ENCODE peak calls at places on chromosomes 12 and 14, in seven cellular contexts. M, W, S, X, V, R and B are unnamed samples.

GRCh38 chr12:65293735-65294134 is 15.3 kb downstream of the MSRB3 start:
- DNase-seq in V (no peak), W (no peak), R (no peak), X (no peak), S (no peak), M (no peak), B (no peak)

GRCh38 chr14:60183724-60184596 is 18.8 kb upstream of the DHRS7 start:
- DNase-seq in W (no peak), X (no peak), S (no peak), M (no peak), V (peak; percentile 61), R (peak; percentile 74), B (peak; percentile 81)

GRCh38 chr12:5063149-5063548 is 19.5 kb downstream of the KCNA5 start:
- DNase-seq in S (no peak), R (no peak), X (no peak), V (no peak), M (no peak), W (no peak), B (no peak)

GRCh38 chr14:95207475-95208253 is 50.3 kb upstream of the DICER1 start:
- DNase-seq in M (no peak), S (peak; percentile 18), X (no peak), V (no peak), R (no peak), W (no peak), B (no peak)

GRCh38 chr14:24081739-24082204 is 10.4 kb downstream of the CPNE6 start:
- DNase-seq in M (no peak), W (no peak), X (no peak), R (no peak), V (no peak), S (no peak), B (no peak)

GRCh38 chr12:7797698-7798398 is 8.6 kb downstream of the NANOG start:
- DNase-seq in V (no peak), R (no peak), W (no peak), X (no peak), S (no peak), M (no peak), B (peak; percentile 12)

GRCh38 chr12:76470028-76470939 is 89.3 kb downstream of the OSBPL8 start:
- DNase-seq in V (no peak), X (no peak), S (no peak), R (peak; percentile 68), M (no peak), W (no peak), B (peak; percentile 70)

GRCh38 chr12:108214486-108214885 is 85.4 kb downstream of the WSCD2 start:
- DNase-seq in V (no peak), X (peak; percentile 61), R (peak; percentile 9), M (no peak), S (no peak), W (peak; percentile 24), B (peak; percentile 40)

GRCh38 chr12:131348226-131349010 is 362.5 kb upstream of the SFSWAP start:
- DNase-seq in M (no peak), X (no peak), S (no peak), R (no peak), W (no peak), V (no peak), B (no peak)

GRCh38 chr14:105883066-105884005 is 357.0 kb downstream of the TMEM121 start:
- DNase-seq in M (peak; percentile 49), S (peak; percentile 37), W (peak; percentile 9), R (no peak), X (peak; percentile 39), V (no peak), B (no peak)

GRCh38 chr14:31294736-31295398 is 87.3 kb upstream of the HECTD1 start:
- DNase-seq in S (no peak), W (no peak), M (no peak), V (no peak), X (no peak), R (peak; percentile 72), B (no peak)

GRCh38 chr12:49910331-49911212 is 6.9 kb upstream of the FAIM2 start:
- DNase-seq in S (no peak), W (no peak), R (no peak), X (peak; percentile 34), V (no peak), M (peak; percentile 34), B (no peak)

GRCh38 chr14:99754141-99755067 is 38.8 kb upstream of the EML1 start:
- DNase-seq in M (no peak), X (peak; percentile 51), S (peak; percentile 74), V (no peak), R (peak; percentile 64), W (peak; percentile 9), B (no peak)

GRCh38 chr12:57341275-57341990 is 89.4 kb downstream of the R3HDM2 start:
- DNase-seq in W (no peak), M (no peak), V (no peak), X (no peak), S (no peak), R (no peak), B (peak; percentile 17)

GRCh38 chr12:132771126-132771838 is 9.7 kb upstream of the ANKLE2 start:
- DNase-seq in M (no peak), V (no peak), W (no peak), R (no peak), S (no peak), X (no peak), B (no peak)

GRCh38 chr12:82357340-82357739 is 847 bp downstream of the CCDC59 start:
- DNase-seq in R (no peak), X (no peak), W (no peak), M (no peak), V (no peak), S (no peak), B (no peak)

GRCh38 chr12:113870890-113871289 is 95.2 kb downstream of the RBM19 start:
- DNase-seq in M (no peak), X (no peak), W (no peak), R (no peak), S (no peak), V (no peak), B (no peak)

DNA sequence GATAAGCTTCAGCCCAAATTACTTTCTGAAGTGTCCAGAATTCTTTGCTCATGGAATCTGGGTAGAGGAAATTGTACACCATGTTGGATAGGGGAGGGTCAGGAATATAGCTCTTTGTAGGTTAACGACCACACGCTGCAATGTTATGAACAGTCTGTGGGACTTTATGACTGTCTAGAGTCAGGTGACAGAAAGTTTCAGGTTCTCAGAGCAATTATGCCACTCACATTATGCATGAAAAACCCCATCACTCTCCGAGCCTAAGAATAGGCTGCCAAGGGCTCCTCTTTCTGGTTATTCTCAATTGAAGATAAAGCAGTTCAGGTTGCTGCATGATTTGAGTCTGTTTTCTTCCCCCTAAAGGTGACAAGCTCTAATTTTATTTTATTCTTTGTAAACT is 430.9 kb downstream of the ATP23 start:
- DNase-seq in X (no peak), R (no peak), W (no peak), M (no peak), S (no peak), V (no peak), B (no peak)
- H3K36me3 ChIP-seq in X (no peaks in the 10 kb centered on the region), R (no peaks in the 10 kb centered on the region), W (no peaks in the 10 kb centered on the region), M (no peaks in the 10 kb centered on the region), S (no peaks in the 10 kb centered on the region), V (no peaks in the 10 kb centered on the region), B (no peaks in the 10 kb centered on the region)

GRCh38 chr14:68379510-68380303 is 413.2 kb downstream of the ZFP36L1 start:
- DNase-seq in R (peak; percentile 57), W (no peak), X (no peak), V (no peak), S (no peak), M (no peak), B (no peak)
- TF ChIP-seq CTCF in R (no peak), W (no peak), X (no peak), V (no peak), S (no peak), M (no peak), B (no peak)

GRCh38 chr14:68959035-68959434 is 20.1 kb downstream of the ACTN1 start:
- DNase-seq in R (peak; percentile 49), S (no peak), M (no peak), V (no peak), X (no peak), W (no peak), B (no peak)
- H3K27ac ChIP-seq in R (peak overlapping the region; percentile 56), S (peak overlapping the region; percentile 99), M (peak overlapping the region; percentile 73), V (peak overlapping the region; percentile 22), X (no peak overlapping the region), W (peak overlapping the region; percentile 68), B (no peak overlapping the region)

DNA sequence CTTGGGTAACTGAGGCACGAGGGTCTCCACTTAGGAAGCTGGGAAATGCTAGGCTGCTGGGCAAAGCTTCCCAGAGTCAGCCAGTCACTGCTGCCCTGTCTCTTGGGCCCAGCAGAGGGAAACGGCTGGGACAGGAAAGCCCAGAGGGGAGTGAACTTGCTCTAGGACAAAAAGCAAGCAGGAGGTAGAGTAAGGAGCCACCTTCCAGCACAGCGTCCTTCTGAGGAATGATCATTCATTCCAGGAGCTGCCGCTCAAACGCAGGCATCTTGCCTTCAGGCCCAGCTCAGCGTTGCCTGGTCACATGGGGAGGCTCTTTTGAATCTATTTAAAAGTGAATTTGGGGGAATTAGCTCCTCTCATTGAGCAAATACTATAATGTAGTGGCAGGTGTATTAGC is 118.6 kb downstream of the CRACR2A start:
- DNase-seq in R (no peak), X (no peak), V (no peak), W (no peak), S (no peak), M (no peak), B (no peak)
- H3K36me3 ChIP-seq in R (no peaks in the 10 kb centered on the region), X (no peaks in the 10 kb centered on the region), V (no peaks in the 10 kb centered on the region), W (no peaks in the 10 kb centered on the region), S (no peaks in the 10 kb centered on the region), M (peaks cover 34% of the 10 kb centered on the region), B (no peaks in the 10 kb centered on the region)

GRCh38 chr12:53975019-53975815 is 463 bp upstream of the HOTAIR start:
- DNase-seq in S (no peak), R (no peak), X (no peak), W (no peak), V (no peak), M (peak; percentile 45), B (peak; percentile 40)
- TF ChIP-seq CTCF in S (no peak), R (no peak), X (no peak), W (no peak), V (no peak), M (no peak), B (no peak)